ENCODE peak calls at places on chromosome 17, in four cellular contexts. B is fibroblast of the aortic adventitia, W is cardiac muscle cell, U is GM12865. L is an unnamed sample.

GRCh38 chr17:77644181-77644972 is 314.1 kb upstream of the TNRC6C start:
- DNase-seq in W (no peak), B (no peak), U (no peak), L (no peak)

GRCh38 chr17:33671493-33671892 is 378.4 kb upstream of the ASIC2 start:
- DNase-seq in B (no peak), W (no peak), U (no peak), L (no peak)

GRCh38 chr17:1414634-1415033 is 14.6 kb upstream of the YWHAE start:
- DNase-seq in U (no peak), B (no peak), W (no peak), L (no peak)

GRCh38 chr17:44787271-44787940 is 28.6 kb downstream of the ADAM11 start:
- DNase-seq in U (no peak), B (no peak), W (no peak), L (no peak)

GRCh38 chr17:30858556-30859250 is 26.9 kb downstream of the ATAD5 start:
- DNase-seq in B (peak; percentile 1), W (peak; percentile 2), U (no peak), L (no peak)

GRCh38 chr17:51191895-51192294 is 25.7 kb downstream of the NME2 start:
- DNase-seq in B (no peak), W (no peak), U (no peak), L (no peak)

GRCh38 chr17:49523706-49524472 is 28.8 kb downstream of the NGFR start:
- DNase-seq in B (no peak), U (no peak), W (no peak), L (no peak)

GRCh38 chr17:9402590-9403199 is 172.9 kb downstream of the STX8 start:
- DNase-seq in W (peak; percentile 60), U (peak; percentile 64), B (peak; percentile 33), L (peak; percentile 47)

GRCh38 chr17:45896803-45897693 is 2.7 kb downstream of the MAPT start:
- DNase-seq in U (no peak), W (no peak), B (no peak), L (no peak)

GRCh38 chr17:57315061-57315851 is 58.9 kb downstream of the MSI2 start:
- DNase-seq in U (no peak), B (no peak), W (no peak), L (no peak)

GRCh38 chr17:73760186-73760758 is 116.0 kb upstream of the SDK2 start:
- DNase-seq in B (no peak), U (no peak), W (no peak), L (no peak)

GRCh38 chr17:58338454-58338841 is 9.9 kb upstream of the TSPOAP1 start:
- DNase-seq in U (no peak), W (peak; percentile 21), B (no peak), L (no peak)

GRCh38 chr17:2815781-2816185 is 19.5 kb downstream of the RAP1GAP2 start:
- DNase-seq in U (no peak), W (no peak), B (no peak), L (no peak)

GRCh38 chr17:82495844-82496528 is 23.5 kb upstream of the FOXK2 start:
- DNase-seq in U (peak; percentile 30), W (no peak), B (no peak), L (no peak)

GRCh38 chr17:59754547-59754946 is 47.1 kb downstream of the VMP1 start:
- DNase-seq in B (peak; percentile 93), U (peak; percentile 9), W (peak; percentile 93), L (no peak)

GRCh38 chr17:19975601-19976000 is 2.0 kb downstream of the AKAP10 start:
- DNase-seq in U (no peak), B (no peak), W (no peak), L (no peak)

GRCh38 chr17:17043668-17044226 is 1.5 kb downstream of the MPRIP start:
- DNase-seq in W (no peak), U (peak; percentile 29), B (peak; percentile 28), L (no peak)

GRCh38 chr17:47119746-47120520 is 69.2 kb downstream of the CDC27 start:
- DNase-seq in W (peak; percentile 20), B (peak; percentile 58), U (no peak), L (no peak)

GRCh38 chr17:32912218-32912897 is 15.6 kb upstream of the TMEM98 start:
- DNase-seq in W (peak; percentile 85), B (peak; percentile 64), U (no peak), L (no peak)

GRCh38 chr17:82118815-82119380 is 20.9 kb upstream of the FASN start:
- DNase-seq in U (no peak), W (peak; percentile 86), B (peak; percentile 49), L (no peak)

GRCh38 chr17:81049372-81049911 is 14.5 kb downstream of the BAIAP2 start:
- DNase-seq in B (no peak), U (peak; percentile 40), W (no peak), L (no peak)

GRCh38 chr17:78019367-78019975 is 61.0 kb downstream of the TNRC6C start:
- DNase-seq in B (peak; percentile 73), W (peak; percentile 58), U (peak; percentile 51), L (no peak)

GRCh38 chr17:66647391-66647983 is 187.4 kb upstream of the CACNG5 start:
- DNase-seq in U (no peak), W (no peak), B (peak; percentile 45), L (no peak)

GRCh38 chr17:4550534-4551039 is 4.6 kb downstream of the MYBBP1A start:
- DNase-seq in U (no peak), W (no peak), B (no peak), L (no peak)

GRCh38 chr17:64155751-64156544 is 26.0 kb upstream of the ERN1 start:
- DNase-seq in U (no peak), B (peak; percentile 51), W (peak; percentile 82), L (no peak)

GRCh38 chr17:42276359-42276608 is at the start of gene STAT5B:
- DNase-seq in W (peak; percentile 71), U (peak; percentile 84), B (peak; percentile 40), L (peak; percentile 91)

GRCh38 chr17:80794281-80795089 is 197.2 kb upstream of the CHMP6 start:
- DNase-seq in U (no peak), W (no peak), B (no peak), L (no peak)

GRCh38 chr17:27226611-27227234 is 67.2 kb upstream of the WSB1 start:
- DNase-seq in B (peak; percentile 26), W (peak; percentile 23), U (no peak), L (no peak)

GRCh38 chr17:50593321-50593720 is 32.8 kb downstream of the CACNA1G start:
- DNase-seq in U (no peak), B (no peak), W (no peak), L (no peak)

GRCh38 chr17:1031711-1032110 is 34.8 kb downstream of the TIMM22 start:
- DNase-seq in W (peak; percentile 72), U (no peak), B (peak; percentile 36), L (no peak)

GRCh38 chr17:67025216-67025792 is 19.1 kb upstream of the CACNG1 start:
- DNase-seq in B (no peak), U (no peak), W (no peak), L (no peak)

GRCh38 chr17:35069311-35069710 is 5.8 kb upstream of the RFFL start:
- DNase-seq in U (peak; percentile 54), B (peak; percentile 47), W (no peak), L (no peak)

GRCh38 chr17:59914274-59914854 is 21.4 kb downstream of the RPS6KB1 start:
- DNase-seq in W (peak; percentile 63), U (peak; percentile 53), B (peak; percentile 72), L (peak; percentile 72)

GRCh38 chr17:45702666-45703266 is 81.4 kb upstream of the CRHR1 start:
- DNase-seq in W (peak; percentile 40), B (peak; percentile 45), U (no peak), L (no peak)

GRCh38 chr17:54749157-54749556 is 151.5 kb upstream of the TOM1L1 start:
- DNase-seq in U (no peak), B (no peak), W (no peak), L (no peak)

DNA sequence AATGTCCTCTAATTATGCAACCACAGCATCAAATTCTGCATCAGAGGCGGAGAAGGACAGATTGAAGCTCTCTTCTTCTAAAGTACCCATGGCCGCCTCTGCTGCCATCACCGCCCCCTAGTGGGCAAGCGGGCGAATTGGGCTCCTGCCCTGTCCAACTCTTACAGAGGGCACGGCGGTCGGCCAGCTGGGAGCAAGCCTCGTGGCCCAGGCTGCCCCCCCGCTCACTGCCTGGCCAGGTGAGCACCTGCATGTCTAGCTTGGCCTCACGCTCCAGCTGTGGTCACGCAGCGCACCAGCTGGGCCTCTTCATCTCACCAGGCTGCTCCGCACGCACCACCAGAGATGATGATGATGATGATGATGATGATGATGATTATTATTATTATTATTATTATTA is 146.1 kb upstream of the TOM1L1 start:
- DNase-seq in B (no peak), U (peak; percentile 26), W (no peak), L (peak; percentile 15)
- TF ChIP-seq CTCF in B (no peak), U (peak; percentile 53), W (no peak), L (no peak)

GRCh38 chr17:55830699-55831098 is 79.8 kb downstream of the PCTP start:
- DNase-seq in B (no peak), U (no peak), W (no peak), L (no peak)

GRCh38 chr17:55830210-55830609 is 79.4 kb downstream of the PCTP start:
- DNase-seq in W (no peak), B (no peak), U (no peak), L (no peak)

GRCh38 chr17:55820675-55821074 is 69.8 kb downstream of the PCTP start:
- DNase-seq in U (no peak), W (no peak), B (no peak), L (no peak)

DNA sequence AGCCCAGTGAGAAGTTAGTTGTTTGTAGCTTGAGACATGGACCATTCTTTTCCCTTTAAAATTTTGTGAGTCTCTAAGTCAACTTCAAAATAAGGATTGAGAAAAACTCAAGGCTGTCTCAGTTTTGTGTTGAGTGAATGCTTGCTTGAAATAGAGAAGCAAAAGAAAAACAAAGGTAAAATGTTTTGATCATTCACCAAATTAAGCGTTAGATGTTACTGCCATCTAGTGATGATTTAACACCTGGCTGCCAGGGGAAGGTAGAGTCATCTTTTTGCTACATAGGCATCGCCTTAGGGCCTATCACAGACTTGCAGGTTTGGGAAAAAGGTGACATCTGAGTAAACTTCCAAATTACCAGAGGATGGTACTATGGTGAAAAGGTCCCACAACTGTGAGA is 74.4 kb downstream of the PCTP start:
- DNase-seq in W (no peak), U (peak; percentile 5), B (no peak), L (no peak)
- TF ChIP-seq CTCF in W (no peak), U (peak; percentile 18), B (no peak), L (peak; percentile 16)

DNA sequence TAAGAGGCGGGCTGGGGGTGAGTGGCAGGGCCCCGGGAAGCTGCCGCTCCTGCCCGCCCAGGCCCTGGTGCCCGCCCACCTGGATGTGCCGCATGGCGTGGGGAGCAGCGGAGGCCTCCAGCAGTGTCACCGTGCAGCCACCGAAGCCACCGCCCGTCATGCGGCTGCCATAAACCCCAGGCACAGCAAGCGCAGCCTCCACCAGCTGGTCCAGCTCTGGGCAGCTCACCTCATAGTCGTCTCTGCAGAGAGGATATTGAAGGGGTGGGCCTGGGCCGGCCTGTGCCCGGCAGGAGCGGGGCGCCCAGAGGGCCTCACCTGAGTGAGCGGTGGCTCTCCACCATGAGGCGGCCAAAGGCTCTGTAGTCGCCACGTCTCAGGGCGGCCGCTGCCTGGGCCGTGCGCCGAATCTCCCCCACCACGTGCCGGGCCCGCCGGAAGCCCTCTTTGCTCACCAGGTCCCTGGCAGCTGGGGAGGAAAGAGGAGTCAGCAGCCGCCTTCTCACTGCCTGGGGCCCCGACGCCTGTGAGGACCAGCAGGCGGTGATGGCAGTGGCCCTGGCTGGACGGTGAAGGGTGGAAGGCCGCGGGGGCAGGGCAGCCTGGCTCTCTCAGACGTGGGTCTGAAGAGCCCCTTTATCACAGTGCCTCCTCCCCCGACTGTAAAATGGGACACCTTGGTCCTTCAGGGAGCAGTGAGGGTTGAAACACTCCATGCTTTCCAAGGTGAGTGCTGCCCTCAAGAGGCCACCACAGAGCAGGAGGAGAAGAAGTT is 6.7 kb downstream of the GALK1 start:
- DNase-seq in B (no peak), U (no peak), W (no peak), L (no peak)
- TF ChIP-seq CTCF in B (peak; percentile 23), U (peak; percentile 8), W (peak; percentile 36), L (peak; percentile 25)

GRCh38 chr17:10415161-10415560 is 6.6 kb downstream of the MYH8 start:
- DNase-seq in B (no peak), W (no peak), U (no peak), L (no peak)
- TF ChIP-seq CTCF in B (no peak), W (no peak), U (no peak), L (no peak)

L was measured in GM10248.